ENCODE peak calls at places on chromosomes 1 and 21, in ten cellular contexts. P, W, S, Z, D, K, H, F, A and J are unnamed samples.

GRCh38 chr1:43622901-43623780 is 26.8 kb upstream of the KDM4A start:
- DNase-seq in P (no peak), W (no peak), S (no peak), Z (no peak), D (no peak), K (no peak), H (no peak), F (no peak), A (no peak), J (no peak)

GRCh38 chr1:39827201-39827600 is 38.5 kb upstream of the BMP8B start:
- DNase-seq in P (no peak), W (no peak), S (no peak), Z (no peak), D (peak), K (no peak), H (no peak), F (no peak), A (no peak), J (no peak)

GRCh38 chr1:39729842-39730241 is 8.8 kb upstream of the PPIE start:
- DNase-seq in P (no peak), W (no peak), S (no peak), Z (no peak), D (no peak), K (no peak), H (no peak), F (no peak), A (no peak), J (no peak)

GRCh38 chr1:225354906-225355305 is 72.9 kb downstream of the LBR start:
- DNase-seq in P (no peak), W (no peak), S (no peak), Z (no peak), D (no peak), K (no peak), H (no peak), F (no peak), A (no peak), J (no peak)

GRCh38 chr21:38386967-38387366 is 111.3 kb downstream of the ERG start:
- DNase-seq in P (no peak), W (no peak), S (no peak), Z (no peak), D (no peak), K (no peak), H (no peak), F (no peak), A (no peak), J (no peak)

GRCh38 chr1:30601316-30602085 is 121.9 kb downstream of the MATN1 start:
- DNase-seq in P (no peak), W (no peak), S (no peak), Z (no peak), D (no peak), K (peak), H (no peak), F (peak), A (no peak), J (no peak)

GRCh38 chr21:14382486-14382834 is 486 bp downstream of the HSPA13 start:
- DNase-seq in P (no peak), W (no peak), S (no peak), Z (no peak), D (no peak), K (no peak), H (no peak), F (peak), A (no peak), J (no peak)

GRCh38 chr1:24898152-24898908 is 31.7 kb downstream of the RUNX3 start:
- DNase-seq in P (no peak), W (no peak), S (no peak), Z (no peak), D (peak), K (peak), H (no peak), F (peak), A (peak), J (peak)

GRCh38 chr1:62198781-62199125 is 4.1 kb downstream of the L1TD1 start:
- DNase-seq in P (no peak), W (no peak), S (no peak), Z (no peak), D (no peak), K (no peak), H (no peak), F (no peak), A (no peak), J (no peak)

GRCh38 chr1:74732960-74733615 is at the start of the genes CRYZ and TYW3:
- DNase-seq in P (peak), W (peak), S (peak), Z (peak), D (peak), K (peak), H (peak), F (peak), A (peak), J (peak)

GRCh38 chr21:39232926-39233325 is 49.7 kb upstream of the PSMG1 start:
- DNase-seq in P (no peak), W (peak), S (no peak), Z (no peak), D (no peak), K (no peak), H (no peak), F (no peak), A (no peak), J (no peak)

GRCh38 chr21:32946654-32947053 is 79.1 kb upstream of the OLIG2 start:
- DNase-seq in P (no peak), W (no peak), S (no peak), Z (no peak), D (no peak), K (no peak), H (no peak), F (no peak), A (no peak), J (no peak)

GRCh38 chr21:37136261-37136660 is 63.2 kb downstream of the TTC3 start:
- DNase-seq in P (no peak), W (no peak), S (no peak), Z (no peak), D (no peak), K (no peak), H (no peak), F (no peak), A (no peak), J (no peak)

GRCh38 chr1:155981266-155982088 is 3.1 kb upstream of the ARHGEF2 start:
- DNase-seq in P (no peak), W (no peak), S (no peak), Z (no peak), D (peak), K (no peak), H (peak), F (no peak), A (no peak), J (no peak)

GRCh38 chr1:17924578-17924977 is 169.4 kb downstream of the ACTL8 start:
- DNase-seq in P (no peak), W (no peak), S (no peak), Z (no peak), D (no peak), K (no peak), H (no peak), F (no peak), A (no peak), J (no peak)

GRCh38 chr1:18542351-18542750 is 61.6 kb downstream of the KLHDC7A start:
- DNase-seq in P (no peak), W (no peak), S (no peak), Z (no peak), D (no peak), K (no peak), H (no peak), F (peak), A (no peak), J (no peak)

GRCh38 chr1:100076319-100076718 is 56.4 kb downstream of the SASS6 start:
- DNase-seq in P (no peak), W (no peak), S (no peak), Z (no peak), D (no peak), K (no peak), H (no peak), F (no peak), A (no peak), J (no peak)

GRCh38 chr1:10430216-10431064 is at the start of gene CENPS:
- DNase-seq in P (peak), W (peak), S (peak), Z (no peak), D (peak), K (peak), H (peak), F (peak), A (peak), J (peak)

GRCh38 chr1:81430236-81430635 is 370.5 kb upstream of the ADGRL2 start:
- DNase-seq in P (no peak), W (no peak), S (no peak), Z (no peak), D (no peak), K (no peak), H (no peak), F (no peak), A (no peak), J (no peak)

GRCh38 chr1:41890841-41891311 is 27.8 kb downstream of the HIVEP3 start:
- DNase-seq in P (peak), W (peak), S (no peak), Z (no peak), D (peak), K (peak), H (no peak), F (no peak), A (peak), J (no peak)

GRCh38 chr1:55213885-55214213 is 1.3 kb downstream of the USP24 start:
- DNase-seq in P (no peak), W (no peak), S (no peak), Z (no peak), D (no peak), K (no peak), H (peak), F (peak), A (no peak), J (no peak)

GRCh38 chr21:25107708-25108107 is 499.6 kb downstream of the MRPL39 start:
- DNase-seq in P (no peak), W (no peak), S (no peak), Z (no peak), D (no peak), K (no peak), H (no peak), F (no peak), A (no peak), J (no peak)

GRCh38 chr1:106924360-106924759 is 132.1 kb upstream of the PRMT6 start:
- DNase-seq in P (no peak), W (no peak), S (no peak), Z (no peak), D (no peak), K (no peak), H (no peak), F (peak), A (no peak), J (no peak)

GRCh38 chr1:94169126-94169525 is 48.2 kb upstream of the ABCA4 start:
- DNase-seq in P (no peak), W (no peak), S (no peak), Z (no peak), D (no peak), K (no peak), H (no peak), F (no peak), A (no peak), J (no peak)

GRCh38 chr1:58753431-58753866 is 30.4 kb downstream of the JUN start:
- DNase-seq in P (no peak), W (no peak), S (no peak), Z (no peak), D (no peak), K (no peak), H (no peak), F (no peak), A (no peak), J (no peak)

GRCh38 chr1:58748625-58749198 is 35.1 kb downstream of the JUN start:
- DNase-seq in P (no peak), W (no peak), S (no peak), Z (peak), D (no peak), K (no peak), H (no peak), F (no peak), A (no peak), J (no peak)

GRCh38 chr1:58746182-58746581 is 37.7 kb downstream of the JUN start:
- DNase-seq in P (no peak), W (no peak), S (no peak), Z (no peak), D (no peak), K (no peak), H (no peak), F (no peak), A (no peak), J (no peak)

GRCh38 chr1:58746757-58747156 is 37.1 kb downstream of the JUN start:
- DNase-seq in P (no peak), W (no peak), S (no peak), Z (no peak), D (peak), K (no peak), H (no peak), F (no peak), A (no peak), J (no peak)

GRCh38 chr1:58749646-58750045 is 34.2 kb downstream of the JUN start:
- DNase-seq in P (no peak), W (no peak), S (no peak), Z (no peak), D (no peak), K (no peak), H (no peak), F (no peak), A (no peak), J (no peak)
- TF ChIP-seq POLR2AphosphoS5 in P (no peak), W (no peak), S (no peak), Z (no peak), D (no peak), K (no peak), H (no peak), F (no peak), A (no peak), J (no peak)

GRCh38 chr1:9413143-9413876 is 120.6 kb downstream of the SPSB1 start:
- DNase-seq in P (no peak), W (no peak), S (peak), Z (no peak), D (peak), K (peak), H (peak), F (peak), A (peak), J (peak)
- TF ChIP-seq POLR2AphosphoS5 in P (peak), W (no peak), S (no peak), Z (no peak), D (no peak), K (no peak), H (peak), F (no peak), A (peak), J (no peak)

GRCh38 chr1:236351875-236352573 is 42.1 kb upstream of the EDARADD start:
- DNase-seq in P (no peak), W (no peak), S (no peak), Z (no peak), D (no peak), K (no peak), H (no peak), F (no peak), A (no peak), J (no peak)
- TF ChIP-seq POLR2AphosphoS5 in P (no peak), W (no peak), S (no peak), Z (no peak), D (no peak), K (no peak), H (no peak), F (no peak), A (no peak), J (no peak)

DNA sequence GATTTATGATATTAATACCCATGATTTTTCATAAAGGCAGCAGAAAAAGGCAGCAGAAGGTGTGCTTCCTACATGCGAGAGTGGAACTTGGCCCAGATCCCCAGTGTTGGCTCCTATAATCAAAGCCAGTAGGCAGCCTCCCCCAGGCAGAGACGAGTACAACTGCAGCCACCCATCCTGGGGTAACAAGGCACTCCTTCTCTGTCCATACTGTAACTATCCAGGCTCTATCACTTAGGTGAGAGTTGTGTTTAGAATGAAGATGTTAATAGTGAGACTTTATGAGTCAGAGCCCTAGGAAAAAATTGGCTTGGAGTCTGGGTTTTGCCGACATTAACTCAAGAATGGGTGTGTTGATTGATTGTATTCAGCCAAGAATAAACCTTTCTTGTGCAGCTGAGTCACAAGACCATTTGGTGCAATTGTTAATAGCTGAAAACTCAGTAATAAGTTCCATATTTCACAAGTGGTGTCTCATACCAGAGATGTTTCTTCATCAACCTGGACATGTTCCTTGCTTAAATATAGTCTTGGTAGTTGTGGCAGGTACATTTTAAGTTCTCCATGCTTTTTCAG is 322.3 kb downstream of the DUSP10 start:
- DNase-seq in P (no peak), W (no peak), S (no peak), Z (no peak), D (peak), K (no peak), H (no peak), F (no peak), A (no peak), J (no peak)
- TF ChIP-seq POLR2AphosphoS5 in P (no peak), W (no peak), S (no peak), Z (no peak), D (no peak), K (no peak), H (peak), F (no peak), A (no peak), J (no peak)

DNA sequence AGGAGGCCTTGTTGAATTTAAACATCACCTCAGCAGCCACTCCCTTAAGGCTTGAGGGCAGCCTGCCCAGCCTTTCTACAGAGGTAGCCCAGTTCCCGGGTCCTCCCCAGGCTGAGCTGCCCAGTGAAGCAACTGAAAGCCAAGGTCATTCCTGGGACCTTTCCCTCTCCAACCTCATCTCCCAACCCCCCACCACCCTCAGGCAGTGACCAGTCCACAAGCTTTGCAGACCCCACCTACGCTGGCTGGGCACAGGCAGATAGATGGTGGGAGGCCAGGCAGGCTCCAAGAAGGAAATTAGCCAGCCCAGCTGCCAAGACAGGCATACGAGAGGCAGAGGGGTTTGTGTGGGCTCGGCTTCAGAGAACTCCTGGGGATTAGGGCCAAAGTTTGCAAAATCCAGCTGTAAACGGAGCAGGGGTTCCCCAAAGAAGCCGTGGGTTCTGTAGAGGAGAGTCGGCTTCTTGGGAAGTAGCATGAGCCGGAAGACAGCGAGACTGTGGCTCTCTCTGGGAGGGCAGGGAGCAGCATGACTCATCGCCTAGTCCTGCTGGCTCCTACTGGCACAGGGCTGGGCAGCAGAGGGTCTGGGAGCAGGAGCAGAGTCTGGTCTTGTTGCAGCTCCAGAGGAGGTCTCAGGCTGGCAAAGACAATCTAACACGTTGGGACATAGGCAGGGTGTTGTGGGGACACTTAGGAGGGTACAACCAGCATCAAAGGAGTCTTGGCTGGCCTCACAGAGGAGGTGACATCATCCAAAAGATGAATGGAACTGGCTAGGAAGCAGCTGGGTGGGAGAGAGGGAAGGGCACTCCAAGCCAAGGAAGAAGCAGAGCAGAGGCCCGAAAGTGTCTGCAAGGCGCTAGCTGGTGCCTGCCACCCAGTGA is 2.8 kb upstream of the ZC3H12A start:
- DNase-seq in P (peak), W (peak), S (no peak), Z (no peak), D (peak), K (no peak), H (peak), F (peak), A (peak), J (no peak)
- TF ChIP-seq POLR2AphosphoS5 in P (peak), W (peak), S (no peak), Z (no peak), D (peak), K (peak), H (peak), F (no peak), A (peak), J (no peak)

GRCh38 chr1:186745531-186746146 is 65.4 kb upstream of the PTGS2 start:
- DNase-seq in P (no peak), W (no peak), S (no peak), Z (peak), D (no peak), K (no peak), H (no peak), F (no peak), A (no peak), J (no peak)
- TF ChIP-seq POLR2AphosphoS5 in P (no peak), W (no peak), S (no peak), Z (peak), D (no peak), K (no peak), H (no peak), F (no peak), A (no peak), J (no peak)

DNA sequence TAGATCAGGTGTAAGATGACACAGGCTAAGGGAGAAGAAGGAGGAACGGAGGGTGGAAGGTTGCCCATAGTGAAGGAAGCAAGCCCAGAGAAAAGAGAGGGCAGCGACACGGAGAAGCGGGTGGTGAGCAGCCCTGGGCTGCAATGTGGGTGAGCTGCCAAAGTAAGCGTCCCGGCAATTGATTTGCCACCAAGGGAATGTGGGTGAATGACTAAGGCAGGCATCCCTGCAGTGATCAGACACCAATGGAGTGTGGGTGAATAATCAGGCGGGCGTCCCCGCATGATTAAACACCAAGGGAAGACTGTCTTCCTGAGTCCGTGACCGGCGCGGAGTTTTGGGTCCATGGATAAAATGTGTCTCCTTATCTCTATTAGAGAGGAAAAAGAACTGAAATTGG is 79.6 kb downstream of the UCHL5 start:
- DNase-seq in P (no peak), W (no peak), S (no peak), Z (no peak), D (no peak), K (no peak), H (no peak), F (no peak), A (no peak), J (no peak)
- TF ChIP-seq POLR2AphosphoS5 in P (no peak), W (no peak), S (no peak), Z (no peak), D (no peak), K (no peak), H (no peak), F (no peak), A (no peak), J (no peak)